ENCODE peak calls at places on chromosome 4, in four cellular contexts. L, T, S and G are unnamed samples.

GRCh38 chr4:93791570-93792195 is 36.9 kb upstream of the ATOH1 start:
- DNase-seq in S (peak; percentile 56), T (no peak), L (peak; percentile 60), G (peak; percentile 57)

GRCh38 chr4:42142586-42142985 is 9.9 kb downstream of the BEND4 start:
- DNase-seq in L (no peak), S (no peak), T (no peak), G (no peak)

GRCh38 chr4:179762840-179763239 is 2320.6 kb upstream of the AGA start:
- DNase-seq in L (no peak), T (no peak), S (no peak), G (no peak)

GRCh38 chr4:100841911-100842310 is 324.1 kb upstream of the EMCN start:
- DNase-seq in S (no peak), L (no peak), T (no peak), G (no peak)

GRCh38 chr4:184464759-184465454 is 9.4 kb downstream of the IRF2 start:
- DNase-seq in T (no peak), S (no peak), L (no peak), G (no peak)

GRCh38 chr4:72326692-72327632 is 242.1 kb downstream of the ADAMTS3 start:
- DNase-seq in T (no peak), S (no peak), L (no peak), G (peak; percentile 34)

GRCh38 chr4:175813841-175814240 is 1.8 kb upstream of the GPM6A start:
- DNase-seq in T (no peak), S (no peak), L (no peak), G (no peak)

GRCh38 chr4:151950993-151951726 is 190.4 kb upstream of the GATB start:
- DNase-seq in T (no peak), L (no peak), S (no peak), G (no peak)

GRCh38 chr4:1045595-1046201 is 34.3 kb downstream of the FGFRL1 start:
- DNase-seq in T (no peak), S (no peak), L (no peak), G (no peak)

GRCh38 chr4:128766781-128767180 is 42.7 kb upstream of the JADE1 start:
- DNase-seq in L (no peak), T (no peak), S (no peak), G (no peak)

GRCh38 chr4:87209696-87210095 is 10.7 kb downstream of the KLHL8 start:
- DNase-seq in T (no peak), S (peak; percentile 60), L (no peak), G (peak; percentile 49)

GRCh38 chr4:43113196-43113595 is 220.7 kb downstream of the GRXCR1 start:
- DNase-seq in L (no peak), S (no peak), T (no peak), G (no peak)

GRCh38 chr4:1249731-1250526 is 999 bp upstream of the CTBP1 start:
- DNase-seq in S (no peak), T (no peak), L (peak; percentile 54), G (no peak)

GRCh38 chr4:7320413-7320812 is 114.3 kb downstream of the PSAPL1 start:
- DNase-seq in T (no peak), S (no peak), L (no peak), G (no peak)

GRCh38 chr4:33369366-33369899 is 2649.3 kb downstream of the PCDH7 start:
- DNase-seq in L (no peak), T (no peak), S (no peak), G (no peak)

GRCh38 chr4:98482503-98482846 is 175.9 kb downstream of the TSPAN5 start:
- DNase-seq in S (no peak), L (no peak), T (no peak), G (no peak)

GRCh38 chr4:74583757-74584156 is 138.8 kb downstream of the AREG start:
- DNase-seq in T (no peak), L (no peak), S (no peak), G (no peak)

GRCh38 chr4:78711676-78712075 is 64.5 kb upstream of the BMP2K start:
- DNase-seq in L (no peak), S (no peak), T (no peak), G (no peak)

GRCh38 chr4:186808635-186809018 is 85.0 kb upstream of the FAT1 start:
- DNase-seq in L (no peak), T (no peak), S (no peak), G (no peak)